ENCODE peak calls at places on chromosomes 5 and 9, in eight cellular contexts. B is NCI-H748 treated with DMSO at 0.1 percent for 48 hours, L is ureter, R is LoVo, S is GM12892, K is AG09309, J is HFF-Myc, D is upper lobe of left lung. U is an unnamed sample.

GRCh38 chr5:69331528-69332445 is 814 bp downstream of the CCDC125 start:
- DNase-seq in L (no peak), R (no peak), K (no peak), S (no peak), B (peak; percentile 5), D (peak; percentile 59), J (no peak), U (no peak)

GRCh38 chr5:16486679-16487078 is 21.1 kb upstream of the ZNF622 start:
- DNase-seq in K (no peak), B (no peak), R (no peak), J (no peak), L (no peak), S (no peak), D (no peak), U (no peak)

GRCh38 chr5:155872801-155873200 is 454.2 kb upstream of the SGCD start:
- DNase-seq in L (no peak), B (peak; percentile 52), D (no peak), R (no peak), K (no peak), S (no peak), J (no peak), U (peak; percentile 18)

GRCh38 chr5:74085782-74086181 is 459.8 kb downstream of the ARHGEF28 start:
- DNase-seq in D (peak; percentile 58), J (no peak), B (no peak), L (no peak), S (no peak), K (no peak), R (no peak), U (no peak)

GRCh38 chr9:104276709-104277245 is 182.7 kb downstream of the SMC2 start:
- DNase-seq in B (no peak), L (no peak), J (no peak), K (no peak), R (no peak), S (no peak), D (no peak), U (no peak)

GRCh38 chr9:138098908-138099791 is 221.6 kb downstream of the CACNA1B start:
- DNase-seq in K (no peak), S (no peak), L (no peak), J (no peak), D (peak; percentile 20), R (no peak), B (no peak), U (no peak)

GRCh38 chr5:98902733-98903132 is 26.1 kb downstream of the CHD1 start:
- DNase-seq in L (no peak), D (no peak), S (no peak), K (no peak), B (no peak), J (no peak), R (no peak), U (no peak)

GRCh38 chr9:27194401-27195091 is 85.5 kb downstream of the TEK start:
- DNase-seq in R (peak; percentile 72), J (peak; percentile 10), B (no peak), S (no peak), L (no peak), D (no peak), K (peak; percentile 66), U (no peak)

GRCh38 chr9:127835930-127836586 is 18.4 kb downstream of the ENG start:
- DNase-seq in B (no peak), L (no peak), S (no peak), R (no peak), J (no peak), K (no peak), D (peak; percentile 53), U (no peak)

GRCh38 chr5:45793638-45794532 is 97.7 kb upstream of the HCN1 start:
- DNase-seq in S (no peak), L (no peak), K (no peak), R (no peak), J (no peak), D (no peak), B (no peak), U (no peak)

GRCh38 chr9:133042676-133043075 is 11.9 kb downstream of the GTF3C5 start:
- DNase-seq in K (no peak), D (no peak), L (no peak), B (no peak), R (no peak), J (no peak), S (no peak), U (no peak)

GRCh38 chr5:180495292-180495691 is 1.1 kb downstream of the CNOT6 start:
- DNase-seq in J (no peak), D (no peak), K (no peak), B (no peak), R (no peak), S (no peak), L (no peak), U (no peak)

GRCh38 chr5:36876965-36877666 is 547 bp downstream of the NIPBL start:
- DNase-seq in B (peak; percentile 93), K (no peak), D (peak; percentile 55), R (peak; percentile 64), L (peak; percentile 72), S (no peak), J (no peak), U (peak; percentile 39)

GRCh38 chr9:35313911-35314310 is 152.1 kb downstream of the UNC13B start:
- DNase-seq in S (no peak), B (no peak), K (peak; percentile 27), J (no peak), L (no peak), D (no peak), R (no peak), U (no peak)

GRCh38 chr5:74384851-74385250 is 255.7 kb downstream of the ENC1 start:
- DNase-seq in B (no peak), J (no peak), K (no peak), R (peak; percentile 39), D (no peak), L (no peak), S (no peak), U (no peak)

GRCh38 chr9:32968101-32969011 is 33.1 kb downstream of the APTX start:
- DNase-seq in D (peak; percentile 31), J (no peak), B (no peak), L (peak; percentile 64), S (no peak), K (no peak), R (peak; percentile 51), U (peak; percentile 43)

GRCh38 chr5:150278046-150278760 is 11.4 kb downstream of the CAMK2A start:
- DNase-seq in D (no peak), R (no peak), B (no peak), L (no peak), S (no peak), K (no peak), J (no peak), U (no peak)

GRCh38 chr5:123454236-123454911 is 31.2 kb upstream of the CEP120 start:
- DNase-seq in R (peak; percentile 52), J (no peak), D (no peak), L (no peak), B (no peak), K (no peak), S (no peak), U (no peak)

GRCh38 chr9:132412089-132412488 is 2.1 kb downstream of the CFAP77 start:
- DNase-seq in L (no peak), R (no peak), D (no peak), J (no peak), K (no peak), B (peak; percentile 21), S (no peak), U (no peak)

GRCh38 chr5:399296-400281 is 43.4 kb upstream of the EXOC3 start:
- DNase-seq in K (peak; percentile 97), S (peak; percentile 80), R (peak; percentile 92), J (peak; percentile 88), B (peak; percentile 99), D (peak; percentile 90), L (peak; percentile 81), U (peak; percentile 93)

U was measured in NCI-H1092.